ENCODE peak calls at places on chromosome 20, in four cellular contexts. C is GM12878, H is HepG2, W is K562. X is an unnamed sample.

GRCh38 chr20:44648579-44648978 is 2.9 kb downstream of the ADA start:
- DNase-seq in W (no peak), C (no peak), H (peak; percentile 35), X (no peak)

GRCh38 chr20:34744847-34745246 is 40.7 kb downstream of the TP53INP2 start:
- DNase-seq in W (no peak), H (no peak), C (no peak), X (no peak)

GRCh38 chr20:53917145-53918009 is 153.0 kb downstream of the BCAS1 start:
- DNase-seq in H (no peak), W (peak; percentile 53), C (peak; percentile 93), X (peak; percentile 70)

GRCh38 chr20:37245671-37246237 is 15.9 kb downstream of the GHRH start:
- DNase-seq in C (no peak), W (no peak), H (no peak), X (no peak)

GRCh38 chr20:41750137-41750536 is 132.0 kb upstream of the CHD6 start:
- DNase-seq in H (no peak), W (no peak), C (no peak), X (no peak)

GRCh38 chr20:3900187-3900604 is 11.0 kb downstream of the PANK2 start:
- DNase-seq in W (no peak), H (no peak), C (no peak), X (peak; percentile 67)

GRCh38 chr20:14918281-14918680 is 580.9 kb upstream of the FLRT3 start:
- DNase-seq in W (no peak), C (no peak), H (no peak), X (no peak)

GRCh38 chr20:43409041-43409913 is 48.4 kb upstream of the SRSF6 start:
- DNase-seq in H (peak; percentile 50), W (peak; percentile 26), C (peak; percentile 7), X (peak; percentile 38)

GRCh38 chr20:14445902-14446301 is 108.5 kb upstream of the FLRT3 start:
- DNase-seq in C (no peak), H (no peak), W (no peak), X (no peak)

GRCh38 chr20:32966881-32967781 is 37.1 kb downstream of the SUN5 start:
- DNase-seq in W (no peak), C (peak; percentile 41), H (no peak), X (no peak)

GRCh38 chr20:48164566-48165400 is 379.5 kb upstream of the SULF2 start:
- DNase-seq in H (no peak), W (no peak), C (no peak), X (no peak)

GRCh38 chr20:37992802-37993538 is 40.3 kb downstream of the TTI1 start:
- DNase-seq in H (peak; percentile 55), C (no peak), W (peak; percentile 78), X (peak; percentile 15)

GRCh38 chr20:63156221-63156671 is 59.7 kb downstream of the YTHDF1 start:
- DNase-seq in W (no peak), H (no peak), C (no peak), X (no peak)

GRCh38 chr20:13567663-13568062 is 71.1 kb downstream of the TASP1 start:
- DNase-seq in W (no peak), H (no peak), C (no peak), X (peak; percentile 60)

GRCh38 chr20:8589956-8590355 is 457.9 kb downstream of the PLCB1 start:
- DNase-seq in W (no peak), H (no peak), C (no peak), X (peak; percentile 86)

GRCh38 chr20:46089076-46089337 is 755 bp downstream of the NCOA5 start:
- DNase-seq in W (peak; percentile 52), H (peak; percentile 15), C (no peak), X (no peak)

GRCh38 chr20:31704225-31705119 is 18.2 kb downstream of the BCL2L1 start:
- DNase-seq in H (peak; percentile 100), W (no peak), C (no peak), X (peak; percentile 54)

GRCh38 chr20:10219452-10219791 is 792 bp downstream of the SNAP25 start:
- DNase-seq in H (no peak), C (no peak), W (peak; percentile 71), X (peak; percentile 78)

GRCh38 chr20:62914970-62915457 is 11.3 kb downstream of the DIDO1 start:
- DNase-seq in H (peak; percentile 77), C (no peak), W (peak; percentile 58), X (peak; percentile 58)

GRCh38 chr20:58188496-58188895 is 40.0 kb downstream of the ANKRD60 start:
- DNase-seq in H (no peak), C (no peak), W (no peak), X (no peak)

GRCh38 chr20:64224344-64225165 is 31.0 kb upstream of the PCMTD2 start:
- DNase-seq in C (no peak), W (no peak), H (no peak), X (peak; percentile 52)
- TF ChIP-seq MYC in C (no peak), W (no peak), H (no peak), X (no peak)

GRCh38 chr20:50055524-50056083 is 57.3 kb downstream of the UBE2V1 start:
- DNase-seq in H (no peak), C (no peak), W (no peak), X (no peak)
- H3K9ac ChIP-seq in H (peak overlapping the region; percentile 26), C (no peak overlapping the region), W (peak overlapping the region; percentile 42), X (no peak overlapping the region)

GRCh38 chr20:61896058-61896961 is 169.4 kb downstream of the TAF4 start:
- DNase-seq in W (peak; percentile 82), C (no peak), H (peak; percentile 44), X (peak; percentile 22)
- TF ChIP-seq MYC in W (no peak), C (no peak), H (no peak), X (no peak)

DNA sequence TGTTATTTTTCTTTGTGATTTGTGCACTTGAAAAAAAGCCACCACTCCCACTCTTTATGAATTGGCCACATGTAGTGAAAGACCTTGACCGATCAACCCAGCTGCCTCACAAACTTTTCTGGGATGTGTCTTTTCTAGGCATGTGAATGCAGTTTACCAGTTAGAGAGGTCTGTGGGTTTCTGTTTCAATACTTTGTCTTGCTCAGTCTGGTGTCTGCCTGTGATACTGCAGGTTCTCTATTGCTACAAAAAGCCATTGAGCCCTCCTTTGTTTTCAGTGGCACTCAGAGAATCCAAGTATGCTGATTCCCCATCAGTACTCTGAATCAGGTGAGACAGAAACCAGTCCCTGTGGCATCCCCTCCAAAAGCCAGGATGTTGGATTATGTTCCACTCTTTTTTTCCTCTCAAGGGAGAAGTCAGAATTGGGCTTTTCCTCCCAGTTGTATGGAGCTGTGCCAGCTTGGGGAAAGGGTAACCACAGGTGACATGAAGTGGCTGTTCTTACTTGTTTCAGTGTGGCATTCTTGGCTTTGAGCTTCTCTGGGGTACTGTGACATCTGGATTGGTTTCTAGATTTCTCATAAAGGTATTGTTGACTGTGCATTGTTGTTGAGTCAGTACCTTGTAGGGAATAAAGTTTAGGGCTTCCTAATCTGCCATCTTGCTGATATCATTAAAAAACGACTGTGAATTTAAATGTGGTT is 26.3 kb upstream of the ZFP64 start:
- DNase-seq in H (no peak), C (no peak), W (no peak), X (no peak)
- H3K9ac ChIP-seq in H (no peak overlapping the region), C (no peak overlapping the region), W (no peak overlapping the region), X (no peak overlapping the region)